ENCODE peak calls at places on chromosome 2, in ten cellular contexts. N is GM06990; S is CD4-positive, alpha-beta memory T cell; L is AG10803; R is thyroid gland; P is ACHN; Q is OCI-LY7; T is hepatocyte; Z is AG08396; X is stimulated activated CD4-positive, alpha-beta T cell treated with anti-CD3 and anti-CD28 coated beads, Interleukin-1b, Interleukin-23, amount 100 ng/mL, for 24 hours. W is an unnamed sample.

GRCh38 chr2:158923180-158923594 is 45.3 kb upstream of the TANC1 start:
- DNase-seq in N (no peak), S (no peak), L (peak), R (no peak), P (no peak), Q (no peak), T (peak), Z (no peak), X (no peak), W (no peak)

GRCh38 chr2:160666019-160666676 is 172.5 kb upstream of the RBMS1 start:
- DNase-seq in N (peak), S (peak), L (peak), R (no peak), P (peak), Q (no peak), T (peak), Z (peak), X (no peak), W (no peak)

GRCh38 chr2:222944552-222944951 is 83.7 kb downstream of the ACSL3 start:
- DNase-seq in N (no peak), S (no peak), L (peak), R (no peak), P (peak), Q (no peak), T (no peak), Z (no peak), X (no peak), W (no peak)

GRCh38 chr2:146844226-146844990 is 1000.4 kb upstream of the ACVR2A start:
- DNase-seq in N (no peak), S (no peak), L (peak), R (no peak), P (peak), Q (no peak), T (no peak), Z (peak), X (no peak), W (no peak)

GRCh38 chr2:58866040-58866439 is 624.9 kb upstream of the FANCL start:
- DNase-seq in N (peak), S (no peak), L (no peak), R (no peak), P (no peak), Q (no peak), T (no peak), Z (no peak), X (no peak), W (no peak)

GRCh38 chr2:47900857-47901256 is 5.4 kb downstream of the FBXO11 start:
- DNase-seq in N (no peak), S (no peak), L (no peak), R (no peak), P (no peak), Q (no peak), T (no peak), Z (no peak), X (no peak), W (no peak)

GRCh38 chr2:178327516-178327915 is 123.5 kb downstream of the PRKRA start:
- DNase-seq in N (no peak), S (no peak), L (no peak), R (peak), P (no peak), Q (no peak), T (peak), Z (no peak), X (no peak), W (no peak)

GRCh38 chr2:95392730-95393455 is 9.6 kb upstream of the FAHD2A start:
- DNase-seq in N (no peak), S (no peak), L (no peak), R (no peak), P (no peak), Q (no peak), T (no peak), Z (no peak), X (no peak), W (peak)

GRCh38 chr2:24420373-24420772 is 60.0 kb upstream of the ITSN2 start:
- DNase-seq in N (no peak), S (no peak), L (no peak), R (no peak), P (no peak), Q (no peak), T (no peak), Z (no peak), X (no peak), W (no peak)

GRCh38 chr2:142291964-142292363 is 161.1 kb upstream of the LRP1B start:
- DNase-seq in N (no peak), S (no peak), L (peak), R (no peak), P (no peak), Q (no peak), T (no peak), Z (no peak), X (no peak), W (no peak)

GRCh38 chr2:99804969-99805368 is 315.2 kb upstream of the REV1 start:
- DNase-seq in N (no peak), S (no peak), L (no peak), R (no peak), P (no peak), Q (no peak), T (no peak), Z (no peak), X (no peak), W (no peak)

GRCh38 chr2:154692927-154693326 is 5.6 kb upstream of the KCNJ3 start:
- DNase-seq in N (no peak), S (no peak), L (no peak), R (no peak), P (no peak), Q (no peak), T (peak), Z (no peak), X (no peak), W (no peak)

GRCh38 chr2:232432598-232433184 is 23.3 kb upstream of the ALPI start:
- DNase-seq in N (no peak), S (no peak), L (no peak), R (no peak), P (no peak), Q (peak), T (no peak), Z (no peak), X (no peak), W (no peak)

GRCh38 chr2:95314964-95315611 is 17.9 kb downstream of the KCNIP3 start:
- DNase-seq in N (no peak), S (no peak), L (peak), R (peak), P (peak), Q (peak), T (peak), Z (peak), X (no peak), W (peak)

GRCh38 chr2:238381341-238382130 is 45.2 kb upstream of the ASB1 start:
- DNase-seq in N (no peak), S (no peak), L (no peak), R (no peak), P (no peak), Q (no peak), T (no peak), Z (no peak), X (no peak), W (no peak)

GRCh38 chr2:219460424-219460926 is 25.8 kb downstream of the SPEG start:
- DNase-seq in N (no peak), S (no peak), L (peak), R (peak), P (no peak), Q (no peak), T (peak), Z (peak), X (no peak), W (no peak)

GRCh38 chr2:230902180-230902899 is 22.7 kb downstream of the GPR55 start:
- DNase-seq in N (peak), S (peak), L (peak), R (peak), P (peak), Q (peak), T (peak), Z (peak), X (no peak), W (peak)

GRCh38 chr2:174334781-174335604 is at the start of gene SP9:
- DNase-seq in N (peak), S (no peak), L (peak), R (peak), P (no peak), Q (no peak), T (peak), Z (peak), X (no peak), W (peak)

GRCh38 chr2:134375935-134376334 is 122.1 kb downstream of the MGAT5 start:
- DNase-seq in N (no peak), S (no peak), L (peak), R (no peak), P (peak), Q (no peak), T (peak), Z (no peak), X (no peak), W (no peak)

GRCh38 chr2:100406120-100406508 is 11.4 kb downstream of the CHST10 start:
- DNase-seq in N (no peak), S (no peak), L (no peak), R (no peak), P (no peak), Q (no peak), T (no peak), Z (no peak), X (no peak), W (no peak)

GRCh38 chr2:70663411-70663810 is 104.6 kb downstream of the ADD2 start:
- DNase-seq in N (no peak), S (no peak), L (no peak), R (no peak), P (no peak), Q (no peak), T (no peak), Z (no peak), X (no peak), W (no peak)